ENCODE peak calls at places on chromosomes 7 and 10, in six cellular contexts. U is heart left ventricle, S is AG04449, E is cardiac muscle cell, R is AG04450, M is hepatocyte. N is an unnamed sample.

GRCh38 chr10:3873728-3874461 is 88.9 kb upstream of the KLF6 start:
- DNase-seq in U (no peak), M (peak; percentile 79), R (no peak), E (peak; percentile 81), S (no peak), N (no peak)

GRCh38 chr10:18699849-18700554 is 40.8 kb downstream of the ARL5B start:
- DNase-seq in U (no peak), R (peak; percentile 20), E (no peak), M (no peak), S (no peak), N (no peak)

GRCh38 chr7:2811476-2812118 is 32.5 kb downstream of the GNA12 start:
- DNase-seq in S (no peak), U (no peak), M (peak; percentile 47), R (no peak), E (peak; percentile 75), N (no peak)

GRCh38 chr7:35714407-35714806 is 19.5 kb upstream of the HERPUD2 start:
- DNase-seq in M (no peak), R (no peak), E (no peak), S (no peak), U (no peak), N (no peak)

GRCh38 chr10:59958882-59959281 is 52.5 kb upstream of the CCDC6 start:
- DNase-seq in S (no peak), U (no peak), M (no peak), R (no peak), E (no peak), N (no peak)

GRCh38 chr7:150333659-150334058 is 7.8 kb downstream of the RARRES2 start:
- DNase-seq in R (no peak), M (no peak), E (no peak), U (no peak), S (no peak), N (no peak)

GRCh38 chr7:71363223-71363622 is 231.3 kb downstream of the GALNT17 start:
- DNase-seq in E (no peak), U (no peak), R (no peak), S (no peak), M (no peak), N (no peak)

GRCh38 chr7:159139202-159139601 is 5.5 kb downstream of the VIPR2 start:
- DNase-seq in M (no peak), E (no peak), S (no peak), R (no peak), U (no peak), N (no peak)

GRCh38 chr7:36747969-36748574 is 23.8 kb upstream of the AOAH start:
- DNase-seq in E (peak; percentile 53), M (no peak), S (no peak), U (no peak), R (no peak), N (no peak)

GRCh38 chr7:50356212-50356944 is 51.9 kb downstream of the IKZF1 start:
- DNase-seq in M (no peak), U (peak; percentile 18), R (no peak), E (no peak), S (no peak), N (no peak)

GRCh38 chr10:110644598-110645462 is 694 bp downstream of the RBM20 start:
- DNase-seq in M (no peak), R (no peak), E (no peak), U (no peak), S (no peak), N (no peak)

GRCh38 chr7:28140964-28141363 is 39.6 kb downstream of the JAZF1 start:
- DNase-seq in E (no peak), M (no peak), S (no peak), U (no peak), R (no peak), N (no peak)

GRCh38 chr7:28840515-28841125 is 117.5 kb downstream of the TRIL start:
- DNase-seq in U (no peak), R (no peak), S (no peak), M (peak; percentile 23), E (peak; percentile 21), N (no peak)

GRCh38 chr7:162583-163297 is 29.6 kb upstream of the FAM20C start:
- DNase-seq in U (no peak), M (no peak), E (no peak), R (no peak), S (no peak), N (no peak)

GRCh38 chr7:50069613-50070012 is 23.4 kb downstream of the ZPBP start:
- DNase-seq in U (peak; percentile 25), S (no peak), E (peak; percentile 36), R (no peak), M (no peak), N (no peak)

GRCh38 chr7:71237945-71238344 is 106.0 kb downstream of the GALNT17 start:
- DNase-seq in U (peak; percentile 32), S (no peak), E (no peak), M (peak; percentile 48), R (no peak), N (no peak)

GRCh38 chr7:8303904-8304528 is 42.0 kb upstream of the ICA1 start:
- DNase-seq in R (no peak), E (no peak), S (no peak), M (no peak), U (no peak), N (no peak)

GRCh38 chr7:120052884-120053382 is 220.0 kb upstream of the KCND2 start:
- DNase-seq in E (peak; percentile 98), M (peak; percentile 58), S (peak; percentile 33), U (no peak), R (peak; percentile 97), N (no peak)

GRCh38 chr7:30562498-30562897 is 32.2 kb upstream of the GARS1 start:
- DNase-seq in U (no peak), E (peak; percentile 78), M (peak; percentile 28), R (peak; percentile 26), S (no peak), N (no peak)

GRCh38 chr7:41696323-41696916 is 6.5 kb downstream of the INHBA start:
- DNase-seq in U (peak; percentile 70), E (peak; percentile 90), M (peak; percentile 91), R (peak; percentile 76), S (no peak), N (peak; percentile 78)

GRCh38 chr10:25615926-25616325 is 318.1 kb upstream of the MYO3A start:
- DNase-seq in R (no peak), M (no peak), E (no peak), U (no peak), S (no peak), N (no peak)

GRCh38 chr10:4088354-4089066 is 303.5 kb upstream of the KLF6 start:
- DNase-seq in U (no peak), S (no peak), R (no peak), M (no peak), E (no peak), N (no peak)

GRCh38 chr7:141076377-141076776 is 2.5 kb downstream of the TMEM178B start:
- DNase-seq in U (no peak), S (no peak), M (no peak), E (no peak), R (no peak), N (no peak)

GRCh38 chr7:106501605-106502580 is 159.1 kb downstream of the CCDC71L start:
- DNase-seq in E (no peak), R (no peak), U (no peak), S (no peak), M (no peak), N (no peak)

GRCh38 chr10:71266147-71266917 is 52.7 kb upstream of the SLC29A3 start:
- DNase-seq in S (no peak), M (peak; percentile 72), U (peak; percentile 52), R (peak; percentile 64), E (peak; percentile 93), N (no peak)

GRCh38 chr7:154409703-154410311 is 357.6 kb downstream of the DPP6 start:
- DNase-seq in M (peak; percentile 77), S (no peak), U (no peak), R (no peak), E (peak; percentile 1), N (no peak)

GRCh38 chr7:154412105-154412504 is 359.9 kb downstream of the DPP6 start:
- DNase-seq in R (no peak), M (no peak), U (no peak), S (no peak), E (no peak), N (no peak)

GRCh38 chr7:154406312-154406711 is 354.1 kb downstream of the DPP6 start:
- DNase-seq in U (no peak), E (no peak), M (no peak), S (no peak), R (no peak), N (no peak)
- TF ChIP-seq CTCF in U (no peak), E (no peak), M (no peak), S (no peak), R (no peak), N (no peak)

DNA sequence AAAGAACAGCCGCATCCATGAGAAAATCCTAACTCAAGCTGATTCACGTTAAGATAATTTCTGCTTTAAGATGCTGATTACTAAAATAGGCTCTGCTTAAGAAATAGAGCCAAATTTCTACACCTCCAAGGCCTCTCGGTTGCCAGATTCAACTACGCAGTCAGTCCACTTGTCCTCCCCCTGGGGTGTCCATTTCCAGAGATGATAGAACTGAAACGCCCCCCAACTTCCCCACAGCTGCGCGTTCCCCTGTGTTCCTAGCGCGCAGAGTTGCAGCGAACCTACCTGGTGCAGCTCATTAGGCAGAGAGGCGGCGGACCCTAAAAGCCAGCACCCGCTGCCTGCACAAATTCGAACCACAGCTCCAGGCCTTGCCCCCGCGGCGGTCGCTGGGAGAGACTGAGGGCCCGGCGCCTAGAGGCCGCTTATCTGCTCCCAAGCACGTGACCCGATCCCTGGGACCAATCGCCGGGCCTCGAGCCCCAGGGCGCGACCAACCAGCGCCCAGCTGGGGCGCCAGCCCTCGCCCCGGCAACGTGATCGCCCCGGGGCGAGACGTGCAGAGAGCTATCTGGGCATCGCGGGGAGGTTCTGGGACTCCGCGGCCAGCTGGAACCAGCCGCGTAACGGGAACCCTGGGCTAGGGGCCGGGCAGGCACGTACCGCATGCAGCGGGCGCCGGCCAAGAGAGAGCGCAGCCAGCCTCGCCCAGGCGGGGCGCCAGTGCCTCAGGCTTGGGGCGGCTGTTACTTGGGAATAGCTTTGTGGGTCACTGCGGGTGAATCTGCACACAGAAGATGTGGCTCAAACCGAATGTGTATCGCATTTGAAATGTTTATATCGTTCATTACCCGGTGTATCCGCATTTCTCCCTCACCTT is at the start of gene PPP1R3C:
- DNase-seq in E (peak; percentile 93), U (peak; percentile 90), M (peak; percentile 89), R (peak; percentile 82), S (peak; percentile 80), N (peak; percentile 49)
- TF ChIP-seq CTCF in E (peak; percentile 30), U (peak; percentile 32), M (peak; percentile 33), R (peak; percentile 49), S (peak; percentile 68), N (no peak)

GRCh38 chr10:32980242-32980557 is 22.2 kb upstream of the ITGB1 start:
- DNase-seq in M (no peak), R (no peak), U (no peak), E (no peak), S (no peak), N (no peak)

GRCh38 chr10:32982911-32983310 is 24.9 kb upstream of the ITGB1 start:
- DNase-seq in E (no peak), M (no peak), S (no peak), U (no peak), R (no peak), N (no peak)

GRCh38 chr10:32980558-32981468 is 22.8 kb upstream of the ITGB1 start:
- DNase-seq in S (peak; percentile 97), M (peak; percentile 96), E (peak; percentile 98), U (peak; percentile 89), R (peak; percentile 97), N (peak; percentile 73)

GRCh38 chr10:32982293-32982709 is 24.3 kb upstream of the ITGB1 start:
- DNase-seq in M (peak; percentile 19), R (peak; percentile 74), E (peak; percentile 81), U (no peak), S (no peak), N (no peak)

GRCh38 chr10:32981760-32982159 is 23.7 kb upstream of the ITGB1 start:
- DNase-seq in E (peak; percentile 86), R (no peak), S (no peak), M (peak; percentile 62), U (peak; percentile 71), N (no peak)
- TF ChIP-seq CTCF in E (no peak), R (no peak), S (no peak), M (no peak), U (no peak), N (no peak)

GRCh38 chr7:143884978-143885559 is 16.9 kb downstream of the TCAF1 start:
- DNase-seq in S (no peak), M (peak; percentile 84), R (no peak), E (peak; percentile 85), U (no peak), N (peak; percentile 81)
- TF ChIP-seq CTCF in S (no peak), M (no peak), R (no peak), E (no peak), U (no peak), N (no peak)

N was measured in mesothelial cell of epicardium.